ENCODE peak calls at places on chromosomes 16 and 17, in ten cellular contexts. Z is gastrocnemius medialis, P is G401, C is amygdala, R is iris pigment epithelial cell, J is dermis blood vessel endothelial cell, W is fibroblast of mammary gland, B is GM19239, D is activated gamma-delta T cell treated with Interleukin-2 at 50 U/mL for 16 hours, O is cardiac fibroblast. V is an unnamed sample.

GRCh38 chr17:29358421-29358820 is 31.7 kb upstream of the TAOK1 start:
- DNase-seq in Z (no peak), O (peak; percentile 17), R (peak; percentile 27), W (no peak), P (no peak), C (no peak), J (no peak), B (no peak), D (no peak), V (no peak)

GRCh38 chr17:77316651-77317050 is 175.9 kb downstream of the SEC14L1 start:
- DNase-seq in Z (no peak), R (no peak), C (no peak), W (no peak), D (no peak), P (no peak), O (no peak), B (no peak), J (no peak), V (no peak)

GRCh38 chr16:19289805-19290490 is 4.4 kb downstream of the CLEC19A start:
- DNase-seq in O (no peak), J (no peak), W (no peak), D (no peak), Z (no peak), P (no peak), C (peak; percentile 3), B (no peak), R (no peak), V (no peak)

GRCh38 chr17:77770331-77771105 is 188.0 kb upstream of the TNRC6C start:
- DNase-seq in R (peak; percentile 46), C (no peak), J (no peak), O (peak; percentile 71), B (no peak), D (no peak), W (peak; percentile 97), P (no peak), Z (no peak), V (peak; percentile 28)

GRCh38 chr16:20866161-20866772 is 33.9 kb downstream of the DCUN1D3 start:
- DNase-seq in O (peak; percentile 90), W (peak; percentile 86), J (peak; percentile 88), Z (no peak), P (peak; percentile 56), R (peak; percentile 90), D (no peak), B (no peak), C (no peak), V (peak; percentile 60)

GRCh38 chr16:66844342-66845079 is at the start of gene CA7:
- DNase-seq in W (no peak), Z (no peak), J (no peak), P (no peak), B (no peak), R (no peak), O (no peak), D (no peak), C (no peak), V (no peak)

GRCh38 chr17:28874750-28875149 is 19.9 kb downstream of the ERAL1 start:
- DNase-seq in C (no peak), W (no peak), O (no peak), B (no peak), R (no peak), Z (no peak), P (no peak), D (no peak), J (no peak), V (no peak)

GRCh38 chr16:88593489-88593888 is 23.3 kb downstream of the ZC3H18 start:
- DNase-seq in W (no peak), P (no peak), B (no peak), Z (no peak), J (no peak), D (no peak), O (no peak), R (no peak), C (peak; percentile 11), V (no peak)

GRCh38 chr16:83817022-83817421 is 9.2 kb downstream of the HSBP1 start:
- DNase-seq in B (no peak), Z (no peak), R (no peak), W (no peak), J (no peak), O (no peak), D (no peak), P (no peak), C (no peak), V (no peak)

GRCh38 chr16:30369938-30370443 is 303 bp downstream of the TBC1D10B start:
- DNase-seq in P (no peak), R (no peak), W (no peak), B (no peak), C (no peak), J (no peak), Z (no peak), D (no peak), O (no peak), V (no peak)

GRCh38 chr16:69909760-69910159 is 41.4 kb upstream of the CLEC18A start:
- DNase-seq in D (no peak), W (no peak), C (no peak), B (no peak), J (no peak), O (peak; percentile 49), Z (no peak), R (no peak), P (no peak), V (no peak)

V was measured in AG09309.